ENCODE peak calls at places on chromosomes 13 and 19, in seven cellular contexts. R is heart right ventricle, B is ascending aorta, Y is brain microvascular endothelial cell, J is ovary, H is left lung, N is pancreas. V is an unnamed sample. For H3K27me3, the result is how much of the 10 kb centered on the place peaks cover.

GRCh38 chr13:50993371-50993770 is 83.8 kb downstream of the RNASEH2B start:
- DNase-seq in R (no peak), B (no peak), Y (no peak), J (no peak), H (no peak), N (no peak), V (no peak)

GRCh38 chr13:40333238-40333637 is 333.2 kb downstream of the FOXO1 start:
- DNase-seq in R (peak), B (no peak), Y (no peak), J (no peak), H (no peak), N (no peak), V (no peak)

GRCh38 chr13:70189981-70190380 is 81.7 kb upstream of the KLHL1 start:
- DNase-seq in R (no peak), B (no peak), Y (no peak), J (no peak), H (no peak), N (no peak), V (no peak)

GRCh38 chr13:25489238-25489637 is 117.5 kb downstream of the ATP8A2 start:
- DNase-seq in R (no peak), B (no peak), Y (no peak), J (no peak), H (no peak), N (no peak), V (no peak)

GRCh38 chr13:94550030-94550738 is 45.8 kb downstream of the TGDS start:
- DNase-seq in R (no peak), B (no peak), Y (peak), J (no peak), H (no peak), N (no peak), V (no peak)

GRCh38 chr13:110564472-110564985 is 3.0 kb upstream of the RAB20 start:
- DNase-seq in R (no peak), B (peak), Y (no peak), J (no peak), H (no peak), N (no peak), V (no peak)

GRCh38 chr13:113060557-113061270 is 44.9 kb upstream of the F7 start:
- DNase-seq in R (no peak), B (no peak), Y (no peak), J (no peak), H (peak), N (peak), V (no peak)

GRCh38 chr13:72255908-72256307 is 388.9 kb upstream of the DACH1 start:
- DNase-seq in R (no peak), B (no peak), Y (peak), J (no peak), H (no peak), N (no peak), V (no peak)

GRCh38 chr19:2076481-2077082 is 19.5 kb downstream of the MOB3A start:
- DNase-seq in R (no peak), B (no peak), Y (no peak), J (no peak), H (no peak), N (no peak), V (no peak)

GRCh38 chr19:14375582-14376291 is 5.5 kb upstream of the ADGRE5 start:
- DNase-seq in R (peak), B (peak), Y (no peak), J (no peak), H (no peak), N (no peak), V (no peak)

GRCh38 chr13:110605132-110605531 is 10.2 kb upstream of the NAXD start:
- DNase-seq in R (no peak), B (no peak), Y (no peak), J (no peak), H (no peak), N (no peak), V (no peak)

GRCh38 chr13:98565726-98566577 is 11.0 kb downstream of the STK24 start:
- DNase-seq in R (peak), B (peak), Y (no peak), J (peak), H (no peak), N (peak), V (peak)

GRCh38 chr19:17328517-17329060 is 6.1 kb downstream of the ANO8 start:
- DNase-seq in R (no peak), B (no peak), Y (no peak), J (no peak), H (no peak), N (no peak), V (no peak)

GRCh38 chr13:24306632-24307031 is 2.7 kb upstream of the C1QTNF9 start:
- DNase-seq in R (no peak), B (no peak), Y (peak), J (no peak), H (no peak), N (no peak), V (no peak)

GRCh38 chr19:12647490-12648071 is 19.0 kb downstream of the MAN2B1 start:
- DNase-seq in R (no peak), B (no peak), Y (peak), J (peak), H (peak), N (peak), V (no peak)

GRCh38 chr19:38657633-38658222 is 10.3 kb downstream of the ACTN4 start:
- DNase-seq in R (no peak), B (no peak), Y (peak), J (no peak), H (no peak), N (no peak), V (peak)

GRCh38 chr13:109198585-109198984 is 569.2 kb downstream of the MYO16 start:
- DNase-seq in R (no peak), B (no peak), Y (no peak), J (no peak), H (no peak), N (no peak), V (no peak)

GRCh38 chr19:571127-571974 is 1.0 kb upstream of the BSG start:
- DNase-seq in R (no peak), B (no peak), Y (no peak), J (no peak), H (peak), N (no peak), V (no peak)

GRCh38 chr19:36849701-36850645 is 703 bp upstream of the ZNF345 start:
- DNase-seq in R (peak), B (peak), Y (peak), J (peak), H (peak), N (peak), V (peak)

GRCh38 chr19:36847968-36848367 is 2.7 kb upstream of the ZNF345 start:
- DNase-seq in R (no peak), B (no peak), Y (no peak), J (no peak), H (no peak), N (no peak), V (no peak)

GRCh38 chr19:36850646-36851442 is at the start of gene ZNF345:
- DNase-seq in R (peak), B (peak), Y (peak), J (peak), H (peak), N (peak), V (peak)

DNA sequence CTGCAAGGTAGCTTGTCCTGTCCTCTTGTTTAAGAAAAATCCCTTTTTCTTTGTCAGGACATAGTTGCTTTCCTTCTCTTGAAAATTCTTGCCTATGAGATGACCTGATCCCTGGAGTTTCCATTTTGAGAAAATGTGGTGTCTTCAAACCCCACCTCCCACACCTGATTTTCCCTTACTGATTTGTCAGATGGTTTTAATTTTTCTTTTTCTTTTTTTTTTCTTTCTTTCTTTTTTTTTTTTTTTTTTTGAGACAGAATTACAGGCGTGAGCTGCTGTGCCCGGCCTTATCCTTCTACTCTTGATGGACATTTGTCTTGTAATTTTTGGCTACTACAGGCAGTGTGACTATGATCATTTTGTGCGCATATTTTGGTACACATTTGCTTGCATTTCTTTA is 1.2 kb downstream of the ZNF345 start:
- DNase-seq in R (no peak), B (no peak), Y (no peak), J (no peak), H (no peak), N (no peak), V (no peak)
- H3K4me3 ChIP-seq in R (peak), B (peak), Y (no peak), J (no peak), H (peak), N (no peak), V (no peak)

GRCh38 chr19:33306853-33307792 is 4.8 kb upstream of the CEBPA start:
- DNase-seq in R (no peak), B (no peak), Y (no peak), J (no peak), H (no peak), N (no peak), V (peak)
- H3K27me3 ChIP-seq in R (under half), B (under half), Y (under half), J (under half), H (under half), N (under half), V (under half)

GRCh38 chr19:3783660-3784584 is 2.3 kb downstream of the MATK start:
- DNase-seq in R (no peak), B (no peak), Y (no peak), J (no peak), H (peak), N (no peak), V (no peak)

GRCh38 chr19:3788991-3789778 is 3.0 kb upstream of the MATK start:
- DNase-seq in R (no peak), B (no peak), Y (no peak), J (no peak), H (no peak), N (no peak), V (no peak)

GRCh38 chr19:3784607-3785463 is 1.3 kb downstream of the MATK start:
- DNase-seq in R (no peak), B (no peak), Y (no peak), J (no peak), H (peak), N (no peak), V (peak)

GRCh38 chr19:3785464-3785937 is 680 bp downstream of the MATK start:
- DNase-seq in R (no peak), B (no peak), Y (no peak), J (no peak), H (peak), N (no peak), V (no peak)

GRCh38 chr19:3785938-3786824 is at the start of gene MATK:
- DNase-seq in R (no peak), B (no peak), Y (no peak), J (no peak), H (peak), N (peak), V (no peak)
- H3K4me3 ChIP-seq in R (peak), B (peak), Y (no peak), J (no peak), H (peak), N (peak), V (peak)

DNA sequence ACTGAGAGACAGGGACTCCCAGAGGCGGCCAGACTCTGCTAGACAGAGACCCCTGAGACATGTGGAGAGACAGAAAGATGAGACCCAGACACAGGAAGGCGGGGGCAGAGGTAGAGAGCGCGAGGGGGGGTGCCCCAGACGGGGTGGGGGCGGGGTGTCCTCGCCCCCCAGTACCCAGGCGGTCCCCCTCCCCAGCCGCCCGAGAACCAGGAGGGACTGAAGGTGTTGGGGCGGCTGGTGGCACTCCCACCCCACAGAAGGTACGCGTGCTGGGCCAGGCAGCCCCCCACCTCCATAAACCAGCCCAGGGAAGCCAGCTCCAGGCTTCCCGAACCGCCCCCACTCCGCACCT is 336 bp downstream of the SLC8A2 start:
- DNase-seq in R (no peak), B (no peak), Y (no peak), J (no peak), H (peak), N (no peak), V (no peak)
- H3K27me3 ChIP-seq in R (under half), B (under half), Y (under half), J (under half), H (half or more), N (under half), V (half or more)

GRCh38 chr19:18433735-18434398 is 4.1 kb downstream of the ISYNA1 start:
- DNase-seq in R (no peak), B (no peak), Y (no peak), J (peak), H (no peak), N (no peak), V (no peak)
- H3K4me3 ChIP-seq in R (peak), B (peak), Y (peak), J (peak), H (peak), N (peak), V (no peak)

GRCh38 chr13:105219636-105220035 is 1315.8 kb downstream of the EFNB2 start:
- DNase-seq in R (no peak), B (no peak), Y (no peak), J (no peak), H (no peak), N (no peak), V (no peak)

GRCh38 chr13:105220886-105221285 is 1314.6 kb downstream of the EFNB2 start:
- DNase-seq in R (no peak), B (no peak), Y (no peak), J (no peak), H (no peak), N (no peak), V (no peak)

DNA sequence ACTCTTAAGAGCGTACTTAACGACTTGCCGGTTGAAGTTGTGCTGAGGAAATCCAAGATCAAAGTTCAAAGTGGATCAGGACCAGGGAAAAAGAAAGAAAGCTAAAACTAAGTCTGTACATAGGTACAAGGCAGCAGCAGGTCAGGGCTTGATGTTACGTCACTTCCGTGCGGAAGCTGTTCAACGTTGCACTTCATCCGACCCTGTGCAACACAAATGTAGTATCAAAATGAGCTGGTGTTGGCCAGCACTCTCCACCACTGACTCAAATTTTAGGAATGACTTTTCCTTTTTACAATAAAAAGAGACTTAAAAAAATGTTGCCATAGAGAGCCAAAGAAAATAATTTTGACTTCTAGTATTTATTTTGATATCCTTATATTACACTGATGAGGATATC is 1315.4 kb downstream of the EFNB2 start:
- DNase-seq in R (no peak), B (no peak), Y (peak), J (no peak), H (no peak), N (no peak), V (peak)
- H3K27me3 ChIP-seq in R (under half), B (under half), Y (under half), J (under half), H (under half), N (under half), V (under half)

GRCh38 chr19:55635856-55636440 is 4.9 kb upstream of the ZNF580 start:
- DNase-seq in R (no peak), B (no peak), Y (no peak), J (no peak), H (peak), N (no peak), V (no peak)

GRCh38 chr19:55638864-55639359 is 1.9 kb upstream of the ZNF580 start:
- DNase-seq in R (no peak), B (no peak), Y (no peak), J (no peak), H (peak), N (no peak), V (peak)

GRCh38 chr19:55635334-55635717 is 5.5 kb upstream of the ZNF580 start:
- DNase-seq in R (no peak), B (no peak), Y (no peak), J (peak), H (peak), N (no peak), V (no peak)

GRCh38 chr19:55637534-55637933 is 3.3 kb upstream of the ZNF580 start:
- DNase-seq in R (no peak), B (no peak), Y (no peak), J (no peak), H (peak), N (no peak), V (no peak)

DNA sequence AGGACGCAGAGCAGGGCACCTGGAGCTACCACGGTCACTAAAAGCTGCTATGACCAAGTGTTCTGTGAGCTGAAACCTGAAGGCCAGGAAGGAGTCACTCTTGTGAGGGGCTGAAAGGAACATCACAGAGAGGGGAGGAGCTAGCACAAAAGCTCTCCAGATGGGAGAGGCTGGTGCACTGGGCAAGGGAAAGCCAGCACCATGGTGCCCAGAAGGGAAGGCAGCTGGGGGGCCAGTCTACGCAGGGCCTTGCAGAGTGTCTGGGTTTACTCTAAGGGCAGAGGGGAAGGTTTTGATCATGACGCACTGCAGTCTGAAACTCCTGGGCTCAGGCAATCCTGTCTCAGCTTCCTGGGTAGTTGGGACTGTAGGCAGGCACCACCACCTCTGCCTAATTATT is 4.1 kb upstream of the ZNF580 start:
- DNase-seq in R (no peak), B (no peak), Y (no peak), J (no peak), H (no peak), N (no peak), V (no peak)
- H3K4me3 ChIP-seq in R (no peak), B (peak), Y (no peak), J (no peak), H (no peak), N (no peak), V (peak)

DNA sequence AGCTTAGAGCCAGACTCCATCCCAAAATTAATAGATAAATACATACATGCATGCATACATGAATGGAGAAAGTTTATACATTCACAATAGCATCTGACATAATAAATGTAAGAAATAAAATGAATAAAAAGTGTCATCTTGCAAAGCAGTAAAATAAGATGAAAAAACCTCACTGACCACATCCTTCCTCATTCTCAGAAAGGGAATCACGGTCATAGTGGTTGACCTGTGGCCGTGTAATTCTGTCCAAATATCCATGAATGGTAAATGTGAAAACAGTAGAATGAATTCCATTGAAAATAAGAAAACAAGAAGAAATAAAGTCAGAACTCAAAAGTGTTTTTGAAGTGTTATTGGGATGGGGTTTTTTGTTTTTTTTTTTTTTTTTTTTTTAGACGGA is 9.8 kb upstream of the CDC42EP5 start:
- DNase-seq in R (no peak), B (no peak), Y (no peak), J (no peak), H (no peak), N (no peak), V (no peak)
- H3K27me3 ChIP-seq in R (under half), B (under half), Y (under half), J (under half), H (half or more), N (under half), V (under half)

GRCh38 chr19:4968462-4969291 is at the start of gene KDM4B:
- DNase-seq in R (peak), B (peak), Y (peak), J (peak), H (peak), N (peak), V (peak)

GRCh38 chr19:4969772-4970531 is 1.0 kb downstream of the KDM4B start:
- DNase-seq in R (no peak), B (no peak), Y (no peak), J (peak), H (peak), N (peak), V (no peak)

GRCh38 chr19:4967738-4968461 is 1.0 kb upstream of the KDM4B start:
- DNase-seq in R (no peak), B (no peak), Y (no peak), J (no peak), H (no peak), N (no peak), V (peak)

GRCh38 chr19:4970558-4971423 is 1.9 kb downstream of the KDM4B start:
- DNase-seq in R (no peak), B (no peak), Y (no peak), J (peak), H (peak), N (peak), V (no peak)

DNA sequence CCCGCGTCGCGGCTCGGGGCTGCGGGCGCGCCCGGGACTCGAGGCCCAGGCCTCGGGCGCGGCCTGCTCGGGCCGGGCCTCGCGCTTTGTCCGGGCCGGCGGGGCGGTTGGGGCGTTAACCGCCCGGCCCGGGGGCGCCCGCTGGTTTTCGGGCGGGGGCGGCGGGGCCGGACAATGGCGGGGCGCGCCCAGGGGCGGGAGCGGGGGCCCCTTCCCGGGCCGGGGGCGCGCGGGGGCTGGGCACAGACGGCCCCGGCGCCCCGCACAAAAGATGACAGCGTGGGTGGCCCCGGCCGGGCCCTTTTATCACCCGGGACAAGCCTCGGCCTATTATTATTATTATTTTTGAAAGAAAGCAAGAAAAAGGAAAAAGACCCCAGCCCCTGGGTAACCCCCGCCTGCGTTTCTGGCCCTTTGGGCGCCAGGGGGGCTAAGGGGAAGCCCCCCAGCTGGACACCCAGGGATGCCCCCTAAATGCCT is 419 bp downstream of the KDM4B start:
- DNase-seq in R (no peak), B (no peak), Y (no peak), J (peak), H (no peak), N (no peak), V (no peak)
- H3K4me3 ChIP-seq in R (peak), B (peak), Y (peak), J (peak), H (peak), N (peak), V (peak)